ENCODE peak calls at places on chromosomes 4 and X, in eight cellular contexts. G, R, K, A, W, O, F and T are unnamed samples.

GRCh38 chrX:68416592-68416991 is 16.7 kb downstream of the OPHN1 start:
- DNase-seq in G (no peak), R (no peak), K (no peak), A (no peak), W (no peak), O (no peak), F (no peak), T (no peak)

GRCh38 chr4:148205481-148205880 is 236.7 kb downstream of the NR3C2 start:
- DNase-seq in G (no peak), R (no peak), K (no peak), A (no peak), W (no peak), O (no peak), F (no peak), T (no peak)

GRCh38 chrX:462853-463252 is 76.1 kb upstream of the PPP2R3B start:
- DNase-seq in G (no peak), R (no peak), K (no peak), A (no peak), W (no peak), O (no peak), F (no peak), T (no peak)

GRCh38 chr4:176676901-176677300 is 115.8 kb downstream of the VEGFC start:
- DNase-seq in G (no peak), R (no peak), K (no peak), A (no peak), W (no peak), O (no peak), F (no peak), T (no peak)

GRCh38 chr4:83974111-83974789 is 438.3 kb downstream of the GPAT3 start:
- DNase-seq in G (no peak), R (no peak), K (no peak), A (no peak), W (no peak), O (no peak), F (no peak), T (no peak)

GRCh38 chr4:101987623-101988243 is 197.2 kb downstream of the BANK1 start:
- DNase-seq in G (no peak), R (no peak), K (no peak), A (no peak), W (no peak), O (no peak), F (no peak), T (no peak)

GRCh38 chrX:47574609-47575325 is 7.5 kb upstream of the TIMP1 start:
- DNase-seq in G (no peak), R (no peak), K (no peak), A (no peak), W (no peak), O (no peak), F (no peak), T (no peak)

GRCh38 chrX:48466696-48467095 is 3.4 kb downstream of the SLC38A5 start:
- DNase-seq in G (no peak), R (no peak), K (no peak), A (no peak), W (no peak), O (no peak), F (no peak), T (no peak)

GRCh38 chrX:3129256-3129655 is 88.0 kb downstream of the ARSF start:
- DNase-seq in G (no peak), R (no peak), K (no peak), A (no peak), W (no peak), O (no peak), F (no peak), T (no peak)

GRCh38 chrX:20718592-20718991 is 451.9 kb upstream of the RPS6KA3 start:
- DNase-seq in G (no peak), R (no peak), K (no peak), A (no peak), W (no peak), O (no peak), F (no peak), T (no peak)

GRCh38 chrX:129961180-129962083 is 21.0 kb upstream of the BCORL1 start:
- DNase-seq in G (peak; percentile 54), R (peak; percentile 17), K (peak; percentile 85), A (no peak), W (no peak), O (peak; percentile 75), F (peak; percentile 12), T (no peak)

GRCh38 chrX:135330709-135331108 is 21.4 kb downstream of the ETDC start:
- DNase-seq in G (no peak), R (no peak), K (no peak), A (no peak), W (no peak), O (no peak), F (no peak), T (no peak)

GRCh38 chrX:2387614-2388239 is 113.0 kb downstream of the DHRSX start:
- DNase-seq in G (no peak), R (no peak), K (no peak), A (no peak), W (no peak), O (peak; percentile 38), F (no peak), T (no peak)

GRCh38 chrX:627510-627964 is 3.1 kb upstream of the SHOX start:
- DNase-seq in G (no peak), R (no peak), K (no peak), A (no peak), W (no peak), O (no peak), F (no peak), T (no peak)

GRCh38 chr4:37453361-37454262 is 209.1 kb downstream of the NWD2 start:
- DNase-seq in G (peak; percentile 33), R (no peak), K (peak; percentile 81), A (peak; percentile 19), W (peak; percentile 36), O (peak; percentile 84), F (no peak), T (no peak)

GRCh38 chr4:80069837-80070788 is 2.9 kb downstream of the ANTXR2 start:
- DNase-seq in G (no peak), R (no peak), K (no peak), A (no peak), W (no peak), O (no peak), F (peak; percentile 19), T (no peak)

GRCh38 chrX:153793291-153793690 is 884 bp downstream of the IDH3G start:
- DNase-seq in G (no peak), R (no peak), K (no peak), A (no peak), W (no peak), O (no peak), F (no peak), T (no peak)

GRCh38 chrX:153794897-153795816 is 689 bp downstream of the SSR4 start:
- DNase-seq in G (no peak), R (no peak), K (peak; percentile 19), A (no peak), W (no peak), O (no peak), F (no peak), T (no peak)

GRCh38 chrX:153792368-153792767 is 1.8 kb downstream of the IDH3G start:
- DNase-seq in G (no peak), R (no peak), K (no peak), A (no peak), W (no peak), O (no peak), F (no peak), T (no peak)

GRCh38 chrX:153791104-153791852 is 2.9 kb downstream of the IDH3G start:
- DNase-seq in G (no peak), R (no peak), K (no peak), A (no peak), W (no peak), O (no peak), F (no peak), T (no peak)

GRCh38 chrX:153794018-153794896 is at the start of the genes IDH3G and SSR4:
- DNase-seq in G (peak; percentile 96), R (peak; percentile 81), K (peak; percentile 93), A (peak; percentile 87), W (peak; percentile 93), O (peak; percentile 92), F (peak; percentile 78), T (peak; percentile 93)
- TF ChIP-seq POLR2A in G (peak; percentile 64), R (peak; percentile 93), K (peak; percentile 52), A (no peak), W (peak; percentile 65), O (no peak), F (no peak), T (peak; percentile 33)

DNA sequence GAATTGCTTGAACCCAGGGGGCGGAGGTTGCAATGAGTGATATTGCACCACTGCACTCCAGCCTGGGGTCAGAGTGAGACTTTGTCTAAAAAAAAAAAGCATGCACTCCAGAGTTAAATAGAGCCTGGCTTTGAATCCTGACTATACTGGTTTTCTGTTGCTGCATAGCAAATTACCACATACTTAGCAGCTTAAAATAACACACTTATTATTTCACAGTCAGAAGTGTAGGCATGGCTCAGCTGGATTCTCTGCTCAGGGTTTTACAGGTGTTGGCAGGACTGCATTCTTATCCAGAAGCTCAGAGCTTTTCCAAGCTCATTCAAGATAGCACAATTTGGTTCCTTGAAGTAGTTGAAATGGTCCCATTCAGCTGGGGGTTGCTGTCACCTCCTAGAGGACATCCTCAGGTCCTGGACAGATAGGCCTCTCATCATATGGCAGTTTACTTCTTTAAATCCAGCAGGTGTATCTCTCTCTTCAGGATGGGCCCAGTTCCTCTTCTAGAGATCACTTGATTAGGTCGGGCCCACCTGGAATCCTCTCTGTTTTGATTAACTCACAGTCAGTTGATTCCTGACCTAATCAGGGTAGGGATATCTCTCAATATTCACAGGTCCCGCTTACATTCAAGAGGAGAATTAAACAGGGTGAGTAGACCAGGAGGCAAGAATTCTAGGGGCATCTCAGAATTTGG is 26.8 kb downstream of the DOCK11 start:
- DNase-seq in G (no peak), R (no peak), K (no peak), A (no peak), W (no peak), O (no peak), F (no peak), T (no peak)
- H3K4me1 ChIP-seq in G (peaks cover 21% of the 10 kb centered on the region), R (peaks cover 2% of the 10 kb centered on the region), K (no peaks in the 10 kb centered on the region), A (peaks cover 31% of the 10 kb centered on the region), W (no peaks in the 10 kb centered on the region), O (peaks cover 36% of the 10 kb centered on the region), F (peaks cover 2% of the 10 kb centered on the region), T (no peaks in the 10 kb centered on the region)

DNA sequence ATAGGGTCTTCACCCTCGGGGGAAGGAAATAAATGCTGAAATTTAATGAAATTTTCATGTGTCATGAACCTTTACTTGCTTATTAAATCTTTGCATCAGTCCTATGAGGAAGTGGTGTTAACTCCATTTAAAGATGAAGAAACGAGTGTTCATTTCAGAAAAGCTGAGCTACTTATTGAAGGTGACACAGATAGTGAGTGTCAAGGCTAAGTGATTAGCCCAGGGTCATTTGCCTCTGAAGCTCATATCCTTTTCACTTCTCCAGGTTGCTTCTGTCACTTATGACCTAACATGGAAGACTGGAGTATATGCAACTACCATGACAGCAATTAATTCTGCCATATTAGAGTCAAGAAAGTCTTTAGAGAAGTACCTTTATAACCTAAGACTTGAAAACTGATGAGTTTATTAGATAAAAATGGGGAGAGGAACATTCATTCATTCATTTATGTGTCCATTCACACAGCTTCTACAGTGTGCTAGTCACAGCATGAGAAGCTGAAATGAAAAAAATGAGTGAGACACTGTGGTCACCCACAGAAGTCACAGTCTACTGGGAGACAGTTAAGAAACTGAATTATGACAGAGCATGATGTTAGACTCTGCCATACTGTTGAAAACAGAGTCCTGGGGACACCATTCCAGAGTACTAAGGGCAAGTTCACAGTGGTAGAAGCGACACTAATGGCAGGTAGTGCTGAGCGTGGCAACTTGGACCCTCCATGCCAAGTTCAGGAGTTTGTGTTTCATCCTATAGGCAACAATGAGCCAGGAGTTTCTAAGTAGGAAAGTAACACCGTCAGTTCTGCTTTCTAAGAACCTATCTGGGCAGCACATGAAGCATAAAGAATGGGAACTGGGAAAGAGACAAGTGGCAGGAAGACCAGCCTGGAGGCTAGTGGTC is 21.3 kb downstream of the ALPK1 start:
- DNase-seq in G (no peak), R (peak; percentile 70), K (no peak), A (no peak), W (no peak), O (no peak), F (no peak), T (no peak)
- TF ChIP-seq POLR2A in G (no peak), R (peak; percentile 66), K (no peak), A (no peak), W (no peak), O (no peak), F (no peak), T (no peak)

GRCh38 chr4:1792832-1793495 is at the start of gene FGFR3:
- DNase-seq in G (peak; percentile 54), R (no peak), K (peak; percentile 56), A (no peak), W (no peak), O (peak; percentile 45), F (no peak), T (no peak)
- H3K4me1 ChIP-seq in G (peaks cover 18% of the 10 kb centered on the region), R (no peaks in the 10 kb centered on the region), K (peaks cover 17% of the 10 kb centered on the region), A (peaks cover 28% of the 10 kb centered on the region), W (no peaks in the 10 kb centered on the region), O (peaks cover 40% of the 10 kb centered on the region), F (peaks cover 6% of the 10 kb centered on the region), T (peaks cover 9% of the 10 kb centered on the region)